ENCODE peak calls at places on chromosomes 4 and X, in seven cellular contexts. One of them, this sample, is unnamed.

GRCh38 chr4:151687021-151687640 is 73.7 kb downstream of the GATB start:
- DNase-seq in stimulated activated CD8-positive, alpha-beta memory T cell treated with anti-CD3 and anti-CD28 coated beads, Interleukin-7, amount 100 ng/mL, for 48 hours: no peak
- DNase-seq in neural progenitor cell: no peak
- DNase-seq in NCI-H1930: no peak
- DNase-seq in CD4-positive, CD25-positive, alpha-beta regulatory T cell: no peak
- DNase-seq in sigmoid colon: no peak
- DNase-seq in ACHN: no peak
- DNase-seq in this sample: no peak

GRCh38 chrX:30215357-30215843 is at the start of gene MAGEB2:
- DNase-seq in stimulated activated CD8-positive, alpha-beta memory T cell treated with anti-CD3 and anti-CD28 coated beads, Interleukin-7, amount 100 ng/mL, for 48 hours: no peak
- DNase-seq in neural progenitor cell: no peak
- DNase-seq in NCI-H1930: peak
- DNase-seq in CD4-positive, CD25-positive, alpha-beta regulatory T cell: no peak
- DNase-seq in sigmoid colon: no peak
- DNase-seq in ACHN: no peak
- DNase-seq in this sample: no peak

GRCh38 chr4:98909646-98910045 is 19.3 kb downstream of the EIF4E start:
- DNase-seq in stimulated activated CD8-positive, alpha-beta memory T cell treated with anti-CD3 and anti-CD28 coated beads, Interleukin-7, amount 100 ng/mL, for 48 hours: no peak
- DNase-seq in neural progenitor cell: no peak
- DNase-seq in NCI-H1930: no peak
- DNase-seq in CD4-positive, CD25-positive, alpha-beta regulatory T cell: no peak
- DNase-seq in sigmoid colon: no peak
- DNase-seq in ACHN: no peak
- DNase-seq in this sample: no peak

GRCh38 chr4:153151535-153152452 is 52.4 kb upstream of the TRIM2 start:
- DNase-seq in stimulated activated CD8-positive, alpha-beta memory T cell treated with anti-CD3 and anti-CD28 coated beads, Interleukin-7, amount 100 ng/mL, for 48 hours: no peak
- DNase-seq in neural progenitor cell: peak
- DNase-seq in NCI-H1930: peak
- DNase-seq in CD4-positive, CD25-positive, alpha-beta regulatory T cell: no peak
- DNase-seq in sigmoid colon: peak
- DNase-seq in ACHN: peak
- DNase-seq in this sample: peak

GRCh38 chr4:26178874-26179273 is 141.9 kb upstream of the RBPJ start:
- DNase-seq in stimulated activated CD8-positive, alpha-beta memory T cell treated with anti-CD3 and anti-CD28 coated beads, Interleukin-7, amount 100 ng/mL, for 48 hours: no peak
- DNase-seq in neural progenitor cell: no peak
- DNase-seq in NCI-H1930: no peak
- DNase-seq in CD4-positive, CD25-positive, alpha-beta regulatory T cell: no peak
- DNase-seq in sigmoid colon: peak
- DNase-seq in ACHN: no peak
- DNase-seq in this sample: peak

GRCh38 chr4:145760961-145761929 is 81.3 kb downstream of the C4orf51 start:
- DNase-seq in stimulated activated CD8-positive, alpha-beta memory T cell treated with anti-CD3 and anti-CD28 coated beads, Interleukin-7, amount 100 ng/mL, for 48 hours: no peak
- DNase-seq in neural progenitor cell: no peak
- DNase-seq in NCI-H1930: no peak
- DNase-seq in CD4-positive, CD25-positive, alpha-beta regulatory T cell: no peak
- DNase-seq in sigmoid colon: no peak
- DNase-seq in ACHN: no peak
- DNase-seq in this sample: no peak

GRCh38 chr4:153153339-153153851 is 50.8 kb upstream of the TRIM2 start:
- DNase-seq in stimulated activated CD8-positive, alpha-beta memory T cell treated with anti-CD3 and anti-CD28 coated beads, Interleukin-7, amount 100 ng/mL, for 48 hours: peak
- DNase-seq in neural progenitor cell: peak
- DNase-seq in NCI-H1930: peak
- DNase-seq in CD4-positive, CD25-positive, alpha-beta regulatory T cell: peak
- DNase-seq in sigmoid colon: no peak
- DNase-seq in ACHN: peak
- DNase-seq in this sample: peak

GRCh38 chrX:103699243-103699642 is 11.5 kb upstream of the TMEM31 start:
- DNase-seq in stimulated activated CD8-positive, alpha-beta memory T cell treated with anti-CD3 and anti-CD28 coated beads, Interleukin-7, amount 100 ng/mL, for 48 hours: no peak
- DNase-seq in neural progenitor cell: no peak
- DNase-seq in NCI-H1930: no peak
- DNase-seq in CD4-positive, CD25-positive, alpha-beta regulatory T cell: no peak
- DNase-seq in sigmoid colon: no peak
- DNase-seq in ACHN: no peak
- DNase-seq in this sample: no peak

GRCh38 chr4:184825394-184826314 is at the start of gene ACSL1:
- DNase-seq in stimulated activated CD8-positive, alpha-beta memory T cell treated with anti-CD3 and anti-CD28 coated beads, Interleukin-7, amount 100 ng/mL, for 48 hours: peak
- DNase-seq in neural progenitor cell: peak
- DNase-seq in NCI-H1930: peak
- DNase-seq in CD4-positive, CD25-positive, alpha-beta regulatory T cell: peak
- DNase-seq in sigmoid colon: peak
- DNase-seq in ACHN: peak
- DNase-seq in this sample: peak

GRCh38 chrX:34653811-34654210 is 3.3 kb downstream of the TMEM47 start:
- DNase-seq in stimulated activated CD8-positive, alpha-beta memory T cell treated with anti-CD3 and anti-CD28 coated beads, Interleukin-7, amount 100 ng/mL, for 48 hours: no peak
- DNase-seq in neural progenitor cell: peak
- DNase-seq in NCI-H1930: no peak
- DNase-seq in CD4-positive, CD25-positive, alpha-beta regulatory T cell: no peak
- DNase-seq in sigmoid colon: no peak
- DNase-seq in ACHN: peak
- DNase-seq in this sample: no peak